ENCODE peak calls at places on chromosomes 1 and 21, in four cellular contexts. B is IMR-90, X is gastrocnemius medialis, I is A549. E is an unnamed sample.

GRCh38 chr1:183238071-183238470 is 52.0 kb downstream of the LAMC2 start:
- DNase-seq in I (no peak), B (peak), X (no peak), E (no peak)

GRCh38 chr1:66557157-66557556 is 23.2 kb downstream of the SGIP1 start:
- DNase-seq in X (no peak), B (peak), I (no peak), E (no peak)

GRCh38 chr1:39438002-39438401 is 53.4 kb upstream of the BMP8A start:
- DNase-seq in I (no peak), X (no peak), B (no peak), E (no peak)

GRCh38 chr21:39095681-39096080 is 87.6 kb downstream of the PSMG1 start:
- DNase-seq in I (no peak), B (no peak), X (no peak), E (no peak)

GRCh38 chr21:46256501-46256994 is 28.0 kb upstream of the LSS start:
- DNase-seq in I (no peak), X (no peak), B (no peak), E (no peak)

GRCh38 chr1:197692965-197693364 is 82.3 kb downstream of the DENND1B start:
- DNase-seq in I (peak), X (no peak), B (peak), E (no peak)

GRCh38 chr1:198153103-198153502 is 3.7 kb upstream of the NEK7 start:
- DNase-seq in B (peak), X (peak), I (peak), E (peak)

GRCh38 chr1:32695098-32695904 is 7.3 kb downstream of the SYNC start:
- DNase-seq in B (peak), X (peak), I (no peak), E (peak)

GRCh38 chr1:193058529-193059281 is 455 bp downstream of the UCHL5 start:
- DNase-seq in I (peak), X (peak), B (peak), E (no peak)

GRCh38 chr1:218344814-218345672 is at the start of gene TGFB2:
- DNase-seq in I (peak), X (peak), B (peak), E (no peak)

GRCh38 chr1:215022204-215022603 is 60.3 kb upstream of the KCNK2 start:
- DNase-seq in X (no peak), I (no peak), B (peak), E (no peak)
- H3K4me3 ChIP-seq in X (no peak), I (no peak), B (peak), E (no peak)

DNA sequence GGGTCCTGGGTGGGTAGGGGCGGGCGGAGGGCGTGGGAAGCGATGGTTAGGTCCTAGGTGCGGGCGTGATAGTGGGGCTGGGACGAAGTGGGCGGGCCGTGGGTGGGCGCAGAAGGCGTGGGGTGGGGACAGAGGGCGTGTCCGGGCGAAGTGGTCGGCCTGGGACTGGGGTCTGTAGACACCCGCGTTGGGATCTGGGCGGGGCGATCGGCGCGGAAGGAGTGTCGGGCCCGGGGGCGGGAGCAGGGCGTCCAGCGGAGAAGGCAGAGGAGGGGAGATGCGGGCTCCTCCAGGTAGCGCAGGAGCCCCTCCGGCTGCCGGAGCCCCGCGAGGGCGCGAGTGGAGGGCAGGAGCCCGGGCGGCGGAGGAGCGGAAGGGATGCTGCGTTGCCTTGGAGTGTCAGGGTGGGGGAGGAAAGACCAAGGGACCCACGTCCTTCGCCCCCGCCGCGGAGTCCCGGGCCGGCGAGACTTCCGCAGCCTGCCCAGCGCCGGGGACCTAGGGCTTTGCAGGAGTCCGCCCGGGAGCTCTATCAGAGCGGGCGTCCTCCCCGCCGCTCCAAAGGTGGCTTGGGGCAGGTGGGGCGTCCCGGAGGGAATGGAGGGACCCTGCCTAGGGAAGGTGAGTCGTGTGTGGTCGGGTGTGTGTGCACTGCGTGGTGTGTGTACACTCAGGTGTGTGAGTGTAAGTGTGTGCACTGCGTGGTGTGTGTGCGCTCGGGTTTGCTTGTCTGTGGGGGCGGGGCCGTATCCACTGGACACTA is 27.0 kb upstream of the PRSS38 start:
- DNase-seq in X (no peak), I (no peak), B (no peak), E (peak)
- TF ChIP-seq POLR2A in X (no peak), I (no peak), B (no peak), E (no peak)

DNA sequence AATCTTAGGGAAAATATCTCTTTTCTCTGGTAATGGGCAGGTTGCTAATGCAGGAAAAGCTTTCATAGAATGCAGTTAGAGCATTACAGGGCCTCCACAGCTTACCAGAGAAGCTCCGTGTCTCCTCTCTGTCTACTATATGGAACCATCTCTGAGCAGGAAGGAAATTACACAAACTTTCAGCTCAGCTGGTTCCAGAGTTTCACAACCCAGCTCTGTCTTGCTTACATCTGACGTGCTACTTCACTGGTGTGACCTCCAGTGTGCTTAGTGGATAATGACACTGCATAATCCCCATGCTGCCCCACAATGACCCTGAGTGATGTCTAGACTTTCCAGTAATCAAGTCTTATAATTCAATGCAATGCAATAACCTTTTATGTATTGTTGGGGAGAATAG is 4.3 kb upstream of the FGGY start:
- DNase-seq in I (peak), X (peak), B (peak), E (peak)
- TF ChIP-seq CTCF in I (no peak), X (no peak), B (no peak), E (no peak)

DNA sequence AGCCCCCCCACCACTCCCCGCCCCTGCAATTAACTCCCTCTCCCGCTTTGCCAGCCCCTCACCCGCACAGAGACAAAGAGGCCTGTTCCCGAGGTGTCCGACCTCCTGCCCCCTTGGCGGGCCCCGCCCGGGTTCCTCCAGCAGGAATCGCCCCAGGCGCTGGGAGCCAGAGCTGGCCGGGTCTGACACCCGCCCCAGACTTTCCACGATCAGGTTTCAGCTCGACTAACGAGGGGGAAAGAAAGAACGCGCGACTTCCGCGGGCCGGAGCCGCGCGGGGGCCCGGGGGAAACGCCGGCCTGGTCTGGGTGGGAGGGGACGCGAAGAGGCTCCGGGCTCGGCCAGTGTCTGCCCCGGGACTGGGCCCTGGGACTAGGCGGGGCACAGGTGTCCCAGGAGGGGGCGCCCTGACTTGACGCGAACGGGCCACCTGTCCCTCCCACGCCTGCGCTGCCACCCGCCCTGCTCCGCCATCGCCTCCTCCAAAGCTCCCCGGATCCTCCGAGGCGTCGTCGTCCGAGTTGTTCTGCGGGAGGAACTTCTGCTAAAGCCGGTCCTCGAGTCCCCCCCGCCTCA is 36.3 kb upstream of the HHAT start:
- DNase-seq in X (peak), B (no peak), I (peak), E (no peak)
- H3K4me3 ChIP-seq in X (peak), B (peak), I (peak), E (no peak)

GRCh38 chr1:9302745-9303524 is 10.2 kb downstream of the SPSB1 start:
- DNase-seq in B (peak), X (no peak), I (peak), E (no peak)
- TF ChIP-seq POLR2A in B (no peak), X (no peak), I (no peak), E (no peak)

GRCh38 chr1:20483098-20483832 is 2.7 kb downstream of the CAMK2N1 start:
- DNase-seq in B (no peak), I (no peak), X (no peak), E (no peak)

GRCh38 chr1:20485527-20486456 is at the start of gene CAMK2N1:
- DNase-seq in B (peak), X (peak), I (peak), E (peak)

GRCh38 chr1:20484526-20485462 is 1.2 kb downstream of the CAMK2N1 start:
- DNase-seq in X (no peak), B (no peak), I (no peak), E (peak)

GRCh38 chr1:20481643-20482498 is 4.1 kb downstream of the CAMK2N1 start:
- DNase-seq in I (no peak), X (no peak), B (no peak), E (no peak)

DNA sequence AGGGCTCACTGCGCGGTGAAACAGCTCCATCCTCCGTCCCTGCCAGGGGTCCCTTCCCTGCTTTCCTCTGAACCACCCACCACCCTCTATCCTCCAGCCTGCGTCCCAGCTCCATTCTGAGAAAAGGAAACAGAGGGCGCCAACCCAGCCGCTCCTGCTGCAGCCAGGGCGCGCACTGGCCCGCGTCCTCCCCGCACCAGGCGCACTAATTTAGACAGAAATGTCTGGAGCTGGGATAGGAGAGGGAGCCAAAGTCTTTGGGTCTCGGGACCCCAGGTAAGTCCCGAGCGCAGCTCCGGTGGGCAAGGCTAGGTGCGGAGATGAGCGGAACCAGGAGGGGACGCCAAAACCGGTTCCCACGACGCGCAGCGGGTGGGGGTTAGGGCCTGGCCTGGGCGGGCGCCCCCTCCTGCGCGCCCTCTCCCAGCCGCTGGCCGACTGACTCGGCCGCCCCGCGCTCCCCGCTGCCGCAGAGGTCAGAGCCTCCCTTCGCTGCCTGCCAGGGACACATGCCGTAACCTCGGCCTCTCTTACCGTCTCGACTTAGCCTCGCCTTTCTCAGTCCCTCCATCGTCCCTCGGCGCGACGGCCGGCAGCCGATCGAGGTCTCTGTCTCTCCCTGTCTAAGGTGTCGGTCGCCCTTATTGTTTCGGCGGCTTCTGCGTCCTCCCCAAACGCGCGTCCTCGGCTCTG is 2.0 kb downstream of the CAMK2N1 start:
- DNase-seq in X (no peak), I (peak), B (peak), E (peak)
- TF ChIP-seq CTCF in X (no peak), I (peak), B (peak), E (peak)

DNA sequence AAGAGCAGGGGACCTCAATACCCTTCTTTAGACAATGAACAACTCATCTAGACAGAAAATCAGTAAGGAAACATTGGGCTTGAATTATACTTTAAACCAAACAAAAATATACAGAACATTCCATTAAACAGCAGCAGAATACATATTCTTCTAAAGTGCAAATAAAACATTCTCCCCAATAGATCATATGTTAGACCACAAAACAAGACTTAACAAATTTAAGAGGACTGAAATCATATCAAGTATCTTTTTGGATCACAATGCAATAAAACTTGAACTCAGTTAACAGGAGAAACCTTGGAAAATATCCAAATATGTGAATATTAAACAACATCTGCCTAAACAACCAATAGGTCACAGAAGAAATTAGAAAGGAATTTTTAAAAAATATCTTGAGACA is 47.7 kb upstream of the HP1BP3 start:
- DNase-seq in B (peak), I (no peak), X (no peak), E (no peak)
- H3K4me3 ChIP-seq in B (no peak), I (no peak), X (no peak), E (no peak)

GRCh38 chr21:15227919-15228318 is 163.1 kb upstream of the NRIP1 start:
- DNase-seq in I (no peak), X (no peak), B (no peak), E (no peak)

GRCh38 chr21:15224346-15225086 is 159.7 kb upstream of the NRIP1 start:
- DNase-seq in X (no peak), I (peak), B (peak), E (no peak)

GRCh38 chr21:15233611-15234010 is 168.8 kb upstream of the NRIP1 start:
- DNase-seq in X (no peak), B (no peak), I (no peak), E (no peak)

GRCh38 chr21:15229390-15229789 is 164.6 kb upstream of the NRIP1 start:
- DNase-seq in I (no peak), X (no peak), B (no peak), E (no peak)
- TF ChIP-seq POLR2A in I (no peak), X (no peak), B (no peak), E (no peak)

E was measured in right lobe of liver.